ENCODE peak calls at places on chromosomes 16 and 17, in nine cellular contexts. D is HS-27A; X is midbrain; O is stimulated activated naive CD4-positive, alpha-beta T cell; J is left kidney; A is MCF 10A; R is C1 segment of cervical spinal cord; P is CD8-positive, alpha-beta T cell; B is activated naive CD8-positive, alpha-beta T cell treated with anti-CD3 and anti-CD28 coated beads for 36 hours. U is an unnamed sample.

GRCh38 chr16:67729636-67730248 is 10.6 kb upstream of the GFOD2 start:
- DNase-seq in D (no peak), X (no peak), O (no peak), J (no peak), A (no peak), R (no peak), P (no peak), B (no peak), U (no peak)

GRCh38 chr16:27214084-27214961 is 11.0 kb downstream of the KDM8 start:
- DNase-seq in D (no peak), X (no peak), O (no peak), J (no peak), A (no peak), R (no peak), P (no peak), B (no peak), U (no peak)

GRCh38 chr17:12231027-12231682 is 210.5 kb downstream of the MAP2K4 start:
- DNase-seq in D (no peak), X (no peak), O (no peak), J (no peak), A (peak), R (no peak), P (no peak), B (no peak), U (no peak)

GRCh38 chr16:67773099-67773498 is 33.3 kb downstream of the RANBP10 start:
- DNase-seq in D (no peak), X (no peak), O (no peak), J (no peak), A (no peak), R (no peak), P (no peak), B (no peak), U (no peak)

GRCh38 chr17:20982589-20983358 is 60.0 kb downstream of the USP22 start:
- DNase-seq in D (no peak), X (no peak), O (no peak), J (no peak), A (no peak), R (no peak), P (no peak), B (no peak), U (no peak)

GRCh38 chr16:54503011-54503410 is 216.4 kb upstream of the IRX3 start:
- DNase-seq in D (no peak), X (no peak), O (no peak), J (no peak), A (no peak), R (no peak), P (no peak), B (no peak), U (no peak)

GRCh38 chr16:76970087-76970744 is 220.8 kb upstream of the MON1B start:
- DNase-seq in D (no peak), X (no peak), O (no peak), J (no peak), A (peak), R (no peak), P (no peak), B (no peak), U (no peak)

GRCh38 chr17:39069114-39069756 is 82.2 kb downstream of the PLXDC1 start:
- DNase-seq in D (no peak), X (peak), O (no peak), J (peak), A (peak), R (no peak), P (peak), B (no peak), U (no peak)

GRCh38 chr16:66430214-66430613 is 3.1 kb downstream of the BEAN1 start:
- DNase-seq in D (no peak), X (no peak), O (no peak), J (no peak), A (no peak), R (no peak), P (no peak), B (no peak), U (no peak)

GRCh38 chr16:26050489-26050888 is 358.7 kb downstream of the HS3ST4 start:
- DNase-seq in D (no peak), X (no peak), O (no peak), J (peak), A (no peak), R (no peak), P (no peak), B (no peak), U (no peak)

GRCh38 chr17:81808778-81809555 is 5.0 kb downstream of the GCGR start:
- DNase-seq in D (no peak), X (no peak), O (no peak), J (no peak), A (no peak), R (no peak), P (no peak), B (no peak), U (no peak)

GRCh38 chr16:86893513-86893912 is 315.2 kb downstream of the FOXL1 start:
- DNase-seq in D (no peak), X (no peak), O (no peak), J (no peak), A (no peak), R (no peak), P (no peak), B (no peak), U (no peak)

GRCh38 chr16:46873201-46873600 is 11.0 kb upstream of the GPT2 start:
- DNase-seq in D (no peak), X (no peak), O (no peak), J (no peak), A (no peak), R (no peak), P (no peak), B (no peak), U (no peak)

GRCh38 chr17:48586355-48586924 is 3.6 kb downstream of the HOXB3 start:
- DNase-seq in D (no peak), X (no peak), O (no peak), J (peak), A (no peak), R (no peak), P (no peak), B (peak), U (no peak)

U was measured in T-cell.